ENCODE peak calls at places on chromosomes 12 and 14, in nine cellular contexts. W is K562, Z is GM23248, B is PC-3, N is HepG2, I is astrocyte, R is neural progenitor cell, L is H1, K is mammary epithelial cell. D is an unnamed sample.

GRCh38 chr12:1282670-1283361 is 291.8 kb downstream of the ERC1 start:
- DNase-seq in I (no peak), N (no peak), L (no peak), Z (peak), K (no peak), B (no peak), R (no peak), W (no peak), D (no peak)

GRCh38 chr12:92360543-92360942 is 214.9 kb upstream of the BTG1 start:
- DNase-seq in L (no peak), N (no peak), I (no peak), Z (no peak), W (no peak), R (no peak), B (no peak), K (peak), D (no peak)

GRCh38 chr12:5197127-5197526 is 153.4 kb downstream of the KCNA5 start:
- DNase-seq in K (peak), R (no peak), Z (peak), L (no peak), B (peak), W (no peak), I (peak), N (no peak), D (no peak)

GRCh38 chr12:50458606-50459005 is 46.2 kb upstream of the DIP2B start:
- DNase-seq in K (peak), N (no peak), I (peak), B (peak), Z (peak), W (no peak), L (no peak), R (no peak), D (no peak)

GRCh38 chr14:54252072-54252730 is 144.6 kb upstream of the CDKN3 start:
- DNase-seq in L (no peak), B (peak), N (peak), R (no peak), I (peak), K (peak), W (no peak), Z (peak), D (peak)

GRCh38 chr14:74459981-74460380 is 33.1 kb downstream of the NPC2 start:
- DNase-seq in B (no peak), K (no peak), L (no peak), I (no peak), Z (no peak), N (no peak), R (no peak), W (no peak), D (no peak)

GRCh38 chr12:54932038-54932437 is 52.5 kb downstream of the TESPA1 start:
- DNase-seq in B (no peak), W (peak), I (no peak), Z (no peak), R (no peak), N (no peak), L (no peak), K (no peak), D (peak)

GRCh38 chr12:27015730-27016076 is 1.5 kb upstream of the TM7SF3 start:
- DNase-seq in L (no peak), W (peak), B (peak), N (no peak), K (peak), R (no peak), I (peak), Z (peak), D (peak)

GRCh38 chr14:104222396-104223036 is 84.1 kb downstream of the KIF26A start:
- DNase-seq in I (no peak), R (no peak), L (no peak), B (no peak), K (no peak), N (no peak), Z (no peak), W (no peak), D (no peak)

GRCh38 chr14:81474685-81475324 is 58.8 kb downstream of the SEL1L start:
- DNase-seq in Z (no peak), B (no peak), K (no peak), L (no peak), I (no peak), N (no peak), W (no peak), R (no peak), D (no peak)

GRCh38 chr12:55930771-55931316 is at the start of gene DGKA:
- DNase-seq in W (peak), N (peak), I (peak), R (peak), K (peak), B (peak), Z (peak), L (no peak), D (no peak)

GRCh38 chr12:116125981-116126566 is 151.4 kb downstream of the MED13L start:
- DNase-seq in N (no peak), R (peak), W (no peak), B (no peak), Z (peak), L (no peak), I (peak), K (peak), D (peak)

GRCh38 chr14:39015964-39016577 is 87.0 kb downstream of the SEC23A start:
- DNase-seq in B (no peak), I (no peak), K (peak), L (no peak), N (no peak), Z (peak), W (no peak), R (no peak), D (peak)

GRCh38 chr12:81598205-81598604 is 160.9 kb downstream of the PPFIA2 start:
- DNase-seq in W (no peak), B (no peak), I (no peak), K (no peak), Z (peak), N (no peak), R (no peak), L (no peak), D (no peak)

GRCh38 chr12:13348464-13348863 is 151.9 kb downstream of the EMP1 start:
- DNase-seq in L (no peak), W (no peak), K (no peak), B (no peak), N (no peak), I (no peak), R (no peak), Z (no peak), D (no peak)
- H2AFZ ChIP-seq in L (no peak), W (no peak), K (no peak), B (no peak), N (no peak), I (no peak), R (no peak), Z (no peak), D (no peak)

DNA sequence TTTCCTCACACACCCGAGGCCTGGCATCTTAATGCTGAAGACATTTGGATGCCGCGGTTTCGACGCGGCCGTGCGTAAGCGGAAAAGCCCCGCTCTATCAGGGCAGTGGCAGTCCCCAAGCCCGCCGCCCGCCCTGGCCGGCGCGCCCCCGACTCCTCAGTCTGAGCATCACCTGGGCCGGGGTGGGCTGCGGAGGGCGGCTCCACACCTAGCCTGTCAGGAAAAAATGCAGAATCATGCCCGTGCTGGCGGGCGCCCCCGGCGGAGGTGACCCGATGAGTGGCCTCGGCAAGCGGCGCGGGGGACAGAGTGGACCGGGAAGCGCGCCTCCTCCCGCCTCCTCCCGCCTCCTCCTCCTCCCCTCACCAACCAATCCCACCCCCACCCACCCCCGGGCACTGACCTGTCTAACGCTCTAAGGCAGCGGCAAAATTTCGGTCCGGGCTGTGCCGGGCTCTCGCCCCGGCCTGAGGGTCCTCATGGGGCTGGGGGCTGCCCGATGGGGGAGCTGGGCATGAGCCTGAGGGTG is 568 bp downstream of the B4GALNT1 start:
- DNase-seq in L (no peak), R (peak), K (peak), B (peak), I (no peak), N (no peak), W (peak), Z (peak), D (peak)
- H3K9ac ChIP-seq in L (no peak), R (no peak), K (peak), B (peak), I (peak), N (peak), W (peak), Z (peak), D (no peak)

DNA sequence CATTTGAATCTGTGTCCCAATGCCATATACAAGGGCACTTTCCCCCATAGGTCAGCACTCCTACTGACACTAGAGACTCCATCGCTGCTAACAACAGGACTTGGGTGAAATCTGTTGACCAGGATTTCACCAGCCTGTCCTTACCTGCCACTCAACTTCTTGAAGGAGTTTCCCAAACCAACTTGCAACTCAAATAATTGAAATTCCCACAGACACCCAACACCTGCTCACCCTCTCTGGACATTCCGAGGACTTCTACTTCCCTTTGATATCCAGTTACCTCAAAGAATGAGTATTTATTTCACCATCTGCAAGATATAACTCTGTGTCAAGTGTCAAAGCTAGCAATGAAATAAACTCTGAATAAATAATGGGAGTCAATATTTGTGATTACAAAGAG is 44.5 kb downstream of the LLPH start:
- DNase-seq in I (no peak), B (no peak), Z (no peak), R (no peak), N (no peak), L (no peak), W (no peak), K (no peak), D (no peak)
- H2AFZ ChIP-seq in I (no peak), B (no peak), Z (no peak), R (no peak), N (no peak), L (no peak), W (no peak), K (no peak), D (no peak)

GRCh38 chr14:85531141-85531593 is 1.2 kb downstream of the FLRT2 start:
- DNase-seq in L (no peak), R (peak), B (no peak), Z (peak), K (peak), N (no peak), I (peak), W (no peak), D (no peak)
- H3K9ac ChIP-seq in L (no peak), R (no peak), B (no peak), Z (peak), K (peak), N (no peak), I (peak), W (no peak), D (peak)

GRCh38 chr12:51746416-51746815 is 102.1 kb downstream of the FIGNL2 start:
- DNase-seq in N (no peak), I (no peak), R (no peak), K (no peak), W (no peak), B (no peak), L (no peak), Z (no peak), D (no peak)

GRCh38 chr12:51744957-51745356 is 103.6 kb downstream of the FIGNL2 start:
- DNase-seq in Z (no peak), R (no peak), K (no peak), I (no peak), B (no peak), N (no peak), L (no peak), W (no peak), D (no peak)

GRCh38 chr12:51748235-51748634 is 100.3 kb downstream of the FIGNL2 start:
- DNase-seq in W (no peak), B (no peak), I (no peak), R (no peak), K (no peak), N (no peak), L (no peak), Z (no peak), D (no peak)

GRCh38 chr12:51740536-51740935 is 108.0 kb downstream of the FIGNL2 start:
- DNase-seq in W (no peak), K (no peak), R (no peak), B (no peak), N (no peak), Z (no peak), I (no peak), L (no peak), D (no peak)

DNA sequence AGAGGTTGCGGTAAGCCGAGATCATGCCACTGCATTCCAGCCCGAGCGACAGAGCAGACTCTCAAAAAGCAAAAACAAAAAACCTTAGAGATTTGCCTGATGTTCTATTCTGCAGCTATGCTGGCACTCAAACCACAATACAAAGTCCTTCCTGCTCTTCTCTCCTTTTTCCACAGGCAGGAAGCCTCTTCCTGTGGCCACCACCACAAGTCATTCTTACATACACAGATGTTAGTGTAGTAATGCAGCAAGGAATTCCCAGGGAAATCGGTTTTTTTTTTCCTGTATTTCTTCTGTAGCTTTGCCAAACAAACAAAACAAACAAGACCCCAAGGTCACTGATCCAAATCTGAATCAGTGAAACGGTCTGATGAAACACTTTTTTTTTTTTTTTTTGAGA is 104.3 kb downstream of the FIGNL2 start:
- DNase-seq in Z (no peak), L (no peak), N (peak), I (peak), B (no peak), R (no peak), W (no peak), K (no peak), D (no peak)
- H2AFZ ChIP-seq in Z (no peak), L (no peak), N (no peak), I (no peak), B (no peak), R (no peak), W (no peak), K (no peak), D (no peak)

DNA sequence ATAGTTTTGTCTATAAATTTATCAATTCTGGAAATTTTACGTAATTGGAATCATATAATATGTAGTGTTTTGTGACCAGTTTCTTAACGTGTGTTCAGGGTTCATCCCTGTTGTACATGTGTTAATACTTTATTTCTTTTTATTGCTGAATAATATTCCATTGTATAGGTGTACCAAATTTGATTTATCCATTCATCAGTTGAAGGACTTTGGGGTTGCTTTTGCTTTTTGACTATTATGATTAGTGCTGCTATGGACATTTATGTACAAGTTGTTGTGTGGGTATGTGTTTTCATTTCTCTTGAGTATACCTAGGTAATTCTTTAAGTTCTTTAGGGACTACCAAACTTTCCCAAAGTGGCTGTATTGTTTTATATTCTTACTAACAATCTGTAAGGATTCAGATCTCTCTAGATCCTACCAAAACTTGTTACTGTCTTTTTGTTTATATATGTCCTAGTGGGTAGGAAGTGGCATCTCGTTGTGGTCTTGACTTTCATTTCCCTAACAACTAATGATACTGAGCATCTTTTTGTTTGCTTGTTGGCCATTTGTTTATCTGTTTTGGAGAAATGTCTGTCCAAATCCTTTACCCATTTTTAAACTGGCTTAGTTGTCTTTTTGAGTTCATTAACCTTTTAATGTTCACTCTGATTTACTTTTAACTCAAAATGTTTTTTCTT is 14.9 kb downstream of the VRK1 start:
- DNase-seq in B (no peak), L (no peak), N (no peak), W (no peak), I (no peak), Z (no peak), R (no peak), K (no peak), D (no peak)
- H3K9ac ChIP-seq in B (no peak), L (no peak), N (no peak), W (no peak), I (no peak), Z (no peak), R (no peak), K (no peak), D (no peak)

GRCh38 chr12:25041006-25041741 is 92.3 kb upstream of the BCAT1 start:
- DNase-seq in W (no peak), N (no peak), K (no peak), B (no peak), I (no peak), Z (no peak), R (no peak), L (no peak), D (no peak)
- H2AFZ ChIP-seq in W (no peak), N (no peak), K (no peak), B (no peak), I (no peak), Z (no peak), R (no peak), L (no peak), D (no peak)

D was measured in trophoblast cell.